ENCODE peak calls at places on chromosomes 11 and 22, in seven cellular contexts. One of them, this sample, is unnamed.

GRCh38 chr11:83371489-83371888 is 85.3 kb upstream of the CCDC90B start:
- DNase-seq in heart right ventricle: no peak
- DNase-seq in hippocampal formation: no peak
- DNase-seq in EL: no peak
- DNase-seq in IMR-90: no peak
- DNase-seq in body of pancreas: no peak
- DNase-seq in D341Med: no peak
- DNase-seq in this sample: no peak

GRCh38 chr11:3224730-3225098 is 6.1 kb upstream of the MRGPRG start:
- DNase-seq in body of pancreas: no peak
- DNase-seq in IMR-90: no peak
- DNase-seq in D341Med: no peak
- DNase-seq in hippocampal formation: no peak
- DNase-seq in EL: no peak
- DNase-seq in heart right ventricle: no peak
- DNase-seq in this sample: no peak

GRCh38 chr11:109914809-109915653 is 178.2 kb upstream of the ZC3H12C start:
- DNase-seq in hippocampal formation: no peak
- DNase-seq in D341Med: no peak
- DNase-seq in body of pancreas: no peak
- DNase-seq in IMR-90: peak
- DNase-seq in heart right ventricle: no peak
- DNase-seq in EL: peak
- DNase-seq in this sample: no peak

GRCh38 chr11:133928628-133929059 is 28.1 kb downstream of the IGSF9B start:
- DNase-seq in IMR-90: no peak
- DNase-seq in heart right ventricle: no peak
- DNase-seq in body of pancreas: no peak
- DNase-seq in EL: peak
- DNase-seq in D341Med: no peak
- DNase-seq in hippocampal formation: no peak
- DNase-seq in this sample: no peak

GRCh38 chr11:8959546-8960166 is 4.6 kb downstream of the TMEM9B start:
- DNase-seq in body of pancreas: peak
- DNase-seq in IMR-90: peak
- DNase-seq in EL: peak
- DNase-seq in heart right ventricle: no peak
- DNase-seq in D341Med: peak
- DNase-seq in hippocampal formation: peak
- DNase-seq in this sample: peak

GRCh38 chr11:123798079-123798478 is 8.1 kb downstream of the OR6M1 start:
- DNase-seq in IMR-90: no peak
- DNase-seq in D341Med: no peak
- DNase-seq in hippocampal formation: no peak
- DNase-seq in heart right ventricle: no peak
- DNase-seq in EL: no peak
- DNase-seq in body of pancreas: no peak
- DNase-seq in this sample: no peak

GRCh38 chr11:11072067-11072466 is 214.2 kb upstream of the ZBED5 start:
- DNase-seq in hippocampal formation: no peak
- DNase-seq in body of pancreas: no peak
- DNase-seq in heart right ventricle: no peak
- DNase-seq in D341Med: no peak
- DNase-seq in EL: no peak
- DNase-seq in IMR-90: no peak
- DNase-seq in this sample: no peak

GRCh38 chr22:50524664-50525103 is 714 bp downstream of the SCO2 start:
- DNase-seq in body of pancreas: no peak
- DNase-seq in EL: no peak
- DNase-seq in D341Med: peak
- DNase-seq in heart right ventricle: no peak
- DNase-seq in IMR-90: no peak
- DNase-seq in hippocampal formation: no peak
- DNase-seq in this sample: no peak

GRCh38 chr11:1271002-1271401 is 38.4 kb downstream of the TOLLIP start:
- DNase-seq in body of pancreas: no peak
- DNase-seq in IMR-90: peak
- DNase-seq in hippocampal formation: no peak
- DNase-seq in EL: peak
- DNase-seq in heart right ventricle: no peak
- DNase-seq in D341Med: no peak
- DNase-seq in this sample: no peak

GRCh38 chr11:110777765-110778164 is 65.5 kb upstream of the ARHGAP20 start:
- DNase-seq in body of pancreas: no peak
- DNase-seq in EL: peak
- DNase-seq in IMR-90: peak
- DNase-seq in hippocampal formation: no peak
- DNase-seq in D341Med: no peak
- DNase-seq in heart right ventricle: no peak
- DNase-seq in this sample: peak

GRCh38 chr11:114724916-114725524 is 46.7 kb downstream of the NXPE2 start:
- DNase-seq in body of pancreas: no peak
- DNase-seq in EL: no peak
- DNase-seq in heart right ventricle: no peak
- DNase-seq in hippocampal formation: no peak
- DNase-seq in D341Med: no peak
- DNase-seq in IMR-90: no peak
- DNase-seq in this sample: peak

GRCh38 chr11:117239295-117239694 is 6.8 kb downstream of the RNF214 start:
- DNase-seq in IMR-90: peak
- DNase-seq in hippocampal formation: no peak
- DNase-seq in D341Med: no peak
- DNase-seq in heart right ventricle: no peak
- DNase-seq in body of pancreas: no peak
- DNase-seq in EL: peak
- DNase-seq in this sample: no peak